ENCODE peak calls at places on chromosomes 3 and 15, in six cellular contexts. G is heart left ventricle; Z is CD4-positive, CD25-positive, alpha-beta regulatory T cell; B is uterus; L is SK-N-SH; O is right atrium auricular region. R is an unnamed sample. For H3K27me3 and H3K4me1, the result is how much of the 10 kb centered on the place peaks cover.

GRCh38 chr3:183211390-183211789 is 41.7 kb upstream of the B3GNT5 start:
- DNase-seq in G (peak), Z (no peak), B (peak), L (no peak), O (no peak), R (no peak)

GRCh38 chr3:128068156-128068620 is 16.0 kb downstream of the SEC61A1 start:
- DNase-seq in G (no peak), Z (no peak), B (no peak), L (peak), O (no peak), R (peak)

GRCh38 chr3:48629894-48630293 is 5.4 kb downstream of the SLC26A6 start:
- DNase-seq in G (peak), Z (no peak), B (no peak), L (no peak), O (no peak), R (no peak)

GRCh38 chr3:184611606-184612304 is 50.2 kb downstream of the EPHB3 start:
- DNase-seq in G (no peak), Z (no peak), B (peak), L (no peak), O (no peak), R (no peak)

GRCh38 chr15:93825721-93826120 is 405.6 kb upstream of the MCTP2 start:
- DNase-seq in G (no peak), Z (no peak), B (no peak), L (no peak), O (no peak), R (no peak)

GRCh38 chr3:72753495-72753894 is 94.8 kb downstream of the SHQ1 start:
- DNase-seq in G (no peak), Z (no peak), B (no peak), L (no peak), O (no peak), R (no peak)

GRCh38 chr3:48595526-48596121 is 495 bp upstream of the COL7A1 start:
- DNase-seq in G (peak), Z (no peak), B (peak), L (peak), O (peak), R (no peak)

GRCh38 chr15:87873501-87873900 is 383.0 kb downstream of the NTRK3 start:
- DNase-seq in G (no peak), Z (no peak), B (no peak), L (no peak), O (no peak), R (no peak)

GRCh38 chr3:42036483-42036823 is 54.7 kb upstream of the TRAK1 start:
- DNase-seq in G (no peak), Z (no peak), B (peak), L (peak), O (peak), R (no peak)

GRCh38 chr3:158097571-158098553 is 8.4 kb downstream of the SHOX2 start:
- DNase-seq in G (peak), Z (peak), B (no peak), L (no peak), O (no peak), R (peak)

GRCh38 chr15:90421527-90421926 is 33.5 kb downstream of the IQGAP1 start:
- DNase-seq in G (no peak), Z (no peak), B (no peak), L (no peak), O (no peak), R (no peak)
- H3K27ac ChIP-seq in G (no peak), Z (no peak), B (peak), L (no peak), O (no peak), R (no peak)

DNA sequence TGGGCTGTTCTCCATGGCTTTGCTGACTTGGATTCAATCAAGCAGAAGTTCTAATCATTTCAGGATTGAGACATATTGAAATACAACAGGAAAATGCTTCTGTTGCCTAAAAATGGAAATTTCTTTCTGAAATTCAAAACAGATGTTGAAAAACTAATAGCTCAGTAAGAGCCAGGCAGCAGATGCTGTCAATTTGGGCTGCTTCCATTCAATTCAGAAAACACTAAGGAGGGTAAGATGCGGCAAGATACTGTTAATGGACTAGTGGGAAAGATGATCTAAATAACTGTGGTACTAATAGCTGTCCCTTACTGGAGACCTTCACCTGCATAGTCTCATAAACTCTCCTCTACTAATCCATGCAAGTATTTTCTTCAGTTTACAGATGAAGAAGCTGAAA is 53.5 kb downstream of the DGKG start:
- DNase-seq in G (no peak), Z (no peak), B (no peak), L (peak), O (no peak), R (no peak)
- H3K27me3 ChIP-seq in G (under half), Z (under half), B (under half), L (under half), O (under half), R (under half)

DNA sequence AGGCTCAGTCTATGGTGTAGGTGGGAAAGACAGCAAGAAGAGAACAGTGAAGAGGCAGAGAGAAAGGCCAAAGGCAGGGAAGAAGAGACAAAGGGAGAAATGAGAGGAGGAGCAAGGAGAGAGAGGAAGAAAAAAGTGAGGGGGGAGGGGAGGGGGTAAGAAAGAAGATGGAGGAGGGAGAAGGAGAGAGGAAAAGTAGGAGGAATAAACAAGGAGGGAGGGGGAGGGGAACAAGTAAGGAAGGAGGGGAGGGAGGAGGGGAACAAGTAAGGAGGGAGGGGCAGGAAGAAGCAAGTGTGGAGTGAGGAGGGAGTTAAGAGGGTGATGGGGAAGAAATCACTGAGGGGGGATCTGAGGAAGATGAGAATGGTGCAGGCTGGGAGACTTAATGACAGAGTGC is 45.5 kb upstream of the FGD5 start:
- DNase-seq in G (no peak), Z (no peak), B (no peak), L (no peak), O (no peak), R (no peak)
- H3K4me1 ChIP-seq in G (under half), Z (under half), B (under half), L (under half), O (under half), R (under half)

DNA sequence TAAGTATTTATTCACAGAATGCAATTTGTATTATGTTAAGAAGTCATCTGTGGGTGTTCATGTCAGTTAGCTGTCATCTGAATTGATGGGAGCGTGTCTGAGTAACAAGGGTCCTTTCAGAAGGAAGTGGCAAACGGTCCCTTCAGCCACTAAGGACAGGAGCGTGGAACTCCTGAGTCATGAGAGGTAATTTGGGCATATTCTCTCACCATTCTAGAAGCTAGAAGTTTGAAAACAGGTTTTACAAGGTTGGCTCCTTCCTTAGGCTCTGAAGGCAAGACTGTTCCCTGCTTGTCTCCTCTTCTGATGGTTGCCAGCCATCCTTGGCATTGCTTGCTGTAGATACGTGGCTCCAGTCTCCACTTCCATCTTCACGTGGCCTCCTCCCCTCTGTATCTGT is 19.7 kb downstream of the ABHD2 start:
- DNase-seq in G (no peak), Z (no peak), B (no peak), L (no peak), O (no peak), R (no peak)
- H3K27ac ChIP-seq in G (peak), Z (no peak), B (peak), L (peak), O (peak), R (no peak)

DNA sequence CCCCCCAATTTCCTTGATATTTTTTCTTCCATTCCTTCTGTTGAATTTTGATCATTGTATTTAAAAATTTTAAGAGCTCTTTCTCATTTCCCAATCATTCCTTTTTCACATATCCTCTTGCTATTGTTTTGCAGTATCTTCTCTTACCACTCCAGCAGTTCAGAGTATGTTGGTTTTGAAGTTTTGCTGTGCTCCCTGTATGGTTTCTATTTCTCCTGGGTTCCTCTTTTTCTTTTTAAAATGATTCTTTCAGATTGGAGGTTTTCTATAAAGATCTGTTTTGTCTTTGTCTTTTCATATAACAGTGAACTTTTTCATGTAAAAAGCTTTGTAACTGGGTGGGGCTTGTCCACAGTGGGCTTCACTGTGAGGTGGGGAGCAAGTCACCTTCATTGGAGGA is 12.8 kb downstream of the USP3 start:
- DNase-seq in G (no peak), Z (no peak), B (no peak), L (no peak), O (no peak), R (no peak)
- H3K27me3 ChIP-seq in G (under half), Z (under half), B (under half), L (under half), O (under half), R (under half)

DNA sequence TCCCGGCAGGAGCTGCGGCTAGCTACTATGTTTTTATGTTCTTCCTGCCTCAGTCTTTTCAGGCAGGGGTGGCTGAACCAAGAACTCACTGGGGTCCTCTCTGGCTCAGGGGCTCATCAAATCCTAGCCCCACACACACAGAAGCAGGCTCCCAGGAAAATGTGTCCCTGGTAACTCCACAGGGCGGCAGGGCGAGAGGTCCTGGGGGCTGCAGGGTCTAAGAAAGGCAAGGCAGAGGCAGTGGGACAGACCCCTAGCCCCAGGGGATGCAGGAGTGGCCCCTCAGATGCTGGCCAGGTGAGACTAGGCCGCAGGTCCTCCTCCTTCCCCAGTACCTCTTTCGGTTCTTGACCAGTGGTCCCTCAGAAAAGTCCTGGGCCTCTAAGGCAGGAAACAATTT is 48.9 kb downstream of the PTH1R start:
- DNase-seq in G (no peak), Z (no peak), B (no peak), L (no peak), O (no peak), R (no peak)
- H3K4me1 ChIP-seq in G (half or more), Z (under half), B (under half), L (under half), O (half or more), R (half or more)

R was measured in CD4-positive, alpha-beta memory T cell.